ENCODE peak calls at places on chromosome 1, in seven cellular contexts. T, N, G, E, A, V and C are unnamed samples. For H3K27me3 and H3K36me3, the result is how much of the 10 kb centered on the place peaks cover.

GRCh38 chr1:44059956-44060355 is 28.7 kb upstream of the SLC6A9 start:
- DNase-seq in T (peak), N (no peak), G (no peak), E (no peak), A (no peak), V (no peak), C (no peak)

GRCh38 chr1:43321331-43321891 is 16.2 kb upstream of the MPL start:
- DNase-seq in T (no peak), N (no peak), G (peak), E (no peak), A (no peak), V (no peak), C (no peak)

GRCh38 chr1:147080013-147080661 is 92.1 kb downstream of the PRKAB2 start:
- DNase-seq in T (no peak), N (no peak), G (no peak), E (no peak), A (no peak), V (no peak), C (no peak)

GRCh38 chr1:95309031-95309459 is 75.0 kb downstream of the RWDD3 start:
- DNase-seq in T (peak), N (peak), G (peak), E (no peak), A (no peak), V (peak), C (peak)

GRCh38 chr1:4045397-4046010 is 145.4 kb upstream of the C1orf174 start:
- DNase-seq in T (no peak), N (no peak), G (no peak), E (no peak), A (no peak), V (no peak), C (no peak)

GRCh38 chr1:1489231-1489630 is 17.7 kb downstream of the ATAD3B start:
- DNase-seq in T (no peak), N (no peak), G (no peak), E (no peak), A (no peak), V (no peak), C (no peak)

GRCh38 chr1:44237721-44238457 is 24.6 kb downstream of the DMAP1 start:
- DNase-seq in T (peak), N (peak), G (peak), E (peak), A (no peak), V (peak), C (peak)

GRCh38 chr1:25787477-25788043 is 12.4 kb upstream of the SELENON start:
- DNase-seq in T (peak), N (no peak), G (no peak), E (no peak), A (no peak), V (no peak), C (no peak)

GRCh38 chr1:116880952-116881351 is 28.8 kb upstream of the PTGFRN start:
- DNase-seq in T (no peak), N (no peak), G (no peak), E (no peak), A (no peak), V (no peak), C (no peak)

GRCh38 chr1:14165289-14165867 is 433.1 kb upstream of the KAZN start:
- DNase-seq in T (no peak), N (no peak), G (no peak), E (no peak), A (no peak), V (no peak), C (no peak)

GRCh38 chr1:200296091-200296661 is 113.7 kb downstream of the ZNF281 start:
- DNase-seq in T (no peak), N (no peak), G (no peak), E (no peak), A (no peak), V (no peak), C (no peak)

GRCh38 chr1:240350910-240351331 is 259.2 kb downstream of the FMN2 start:
- DNase-seq in T (peak), N (no peak), G (no peak), E (no peak), A (no peak), V (no peak), C (no peak)

GRCh38 chr1:176566004-176566975 is 103.3 kb downstream of the PAPPA2 start:
- DNase-seq in T (no peak), N (no peak), G (no peak), E (no peak), A (no peak), V (no peak), C (no peak)

GRCh38 chr1:210062033-210062432 is 124.0 kb downstream of the SYT14 start:
- DNase-seq in T (no peak), N (no peak), G (no peak), E (no peak), A (no peak), V (no peak), C (no peak)

GRCh38 chr1:198678901-198679329 is 40.1 kb downstream of the PTPRC start:
- DNase-seq in T (no peak), N (no peak), G (no peak), E (peak), A (no peak), V (no peak), C (no peak)

GRCh38 chr1:6343506-6344405 is 49.8 kb downstream of the ACOT7 start:
- DNase-seq in T (peak), N (peak), G (peak), E (peak), A (peak), V (peak), C (peak)

GRCh38 chr1:193355179-193355578 is 168.8 kb upstream of the B3GALT2 start:
- DNase-seq in T (peak), N (no peak), G (no peak), E (no peak), A (no peak), V (no peak), C (no peak)

GRCh38 chr1:204941415-204942338 is 71.0 kb downstream of the NFASC start:
- DNase-seq in T (peak), N (peak), G (peak), E (no peak), A (peak), V (peak), C (peak)

GRCh38 chr1:41240806-41241747 is 1.0 kb downstream of the SCMH1 start:
- DNase-seq in T (peak), N (no peak), G (peak), E (peak), A (peak), V (peak), C (peak)

GRCh38 chr1:229156819-229157218 is 114.1 kb upstream of the RAB4A start:
- DNase-seq in T (no peak), N (no peak), G (peak), E (no peak), A (no peak), V (peak), C (no peak)

GRCh38 chr1:100455478-100456072 is 82.4 kb upstream of the GPR88 start:
- DNase-seq in T (peak), N (no peak), G (no peak), E (peak), A (no peak), V (no peak), C (no peak)

GRCh38 chr1:32142446-32143301 is 34.8 kb downstream of the KPNA6 start:
- DNase-seq in T (peak), N (no peak), G (peak), E (no peak), A (peak), V (peak), C (peak)

GRCh38 chr1:28329395-28330153 is 734 bp downstream of the MED18 start:
- DNase-seq in T (peak), N (no peak), G (peak), E (no peak), A (peak), V (peak), C (no peak)

GRCh38 chr1:5973771-5974170 is 18.5 kb downstream of the NPHP4 start:
- DNase-seq in T (no peak), N (no peak), G (no peak), E (no peak), A (no peak), V (no peak), C (no peak)

GRCh38 chr1:239056940-239057339 is 329.4 kb upstream of the CHRM3 start:
- DNase-seq in T (no peak), N (no peak), G (no peak), E (no peak), A (peak), V (peak), C (no peak)

GRCh38 chr1:41199375-41199774 is 42.7 kb downstream of the SCMH1 start:
- DNase-seq in T (no peak), N (no peak), G (no peak), E (no peak), A (no peak), V (no peak), C (no peak)

GRCh38 chr1:201358596-201358995 is 18.9 kb downstream of the TNNT2 start:
- DNase-seq in T (peak), N (no peak), G (no peak), E (no peak), A (no peak), V (no peak), C (no peak)

GRCh38 chr1:78319603-78320002 is 171.2 kb upstream of the PTGFR start:
- DNase-seq in T (no peak), N (no peak), G (no peak), E (no peak), A (no peak), V (no peak), C (no peak)

GRCh38 chr1:45952072-45952471 is 148.7 kb downstream of the MAST2 start:
- DNase-seq in T (no peak), N (no peak), G (no peak), E (no peak), A (no peak), V (no peak), C (no peak)

GRCh38 chr1:45958317-45958716 is 154.9 kb downstream of the MAST2 start:
- DNase-seq in T (no peak), N (no peak), G (no peak), E (no peak), A (no peak), V (no peak), C (no peak)

GRCh38 chr1:45957684-45958083 is 154.3 kb downstream of the MAST2 start:
- DNase-seq in T (no peak), N (no peak), G (no peak), E (no peak), A (no peak), V (no peak), C (no peak)

GRCh38 chr1:45953934-45954333 is 150.5 kb downstream of the MAST2 start:
- DNase-seq in T (peak), N (peak), G (no peak), E (no peak), A (no peak), V (no peak), C (no peak)

GRCh38 chr1:45954401-45954847 is 151.0 kb downstream of the MAST2 start:
- DNase-seq in T (peak), N (no peak), G (peak), E (no peak), A (no peak), V (no peak), C (no peak)
- H3K4me3 ChIP-seq in T (no peak), N (no peak), G (no peak), E (no peak), A (no peak), V (no peak), C (no peak)

GRCh38 chr1:214184992-214185391 is 96.0 kb upstream of the SMYD2 start:
- DNase-seq in T (no peak), N (no peak), G (no peak), E (no peak), A (no peak), V (no peak), C (no peak)
- H3K27me3 ChIP-seq in T (under half), N (under half), G (under half), E (under half), A (half or more), V (under half), C (under half)

DNA sequence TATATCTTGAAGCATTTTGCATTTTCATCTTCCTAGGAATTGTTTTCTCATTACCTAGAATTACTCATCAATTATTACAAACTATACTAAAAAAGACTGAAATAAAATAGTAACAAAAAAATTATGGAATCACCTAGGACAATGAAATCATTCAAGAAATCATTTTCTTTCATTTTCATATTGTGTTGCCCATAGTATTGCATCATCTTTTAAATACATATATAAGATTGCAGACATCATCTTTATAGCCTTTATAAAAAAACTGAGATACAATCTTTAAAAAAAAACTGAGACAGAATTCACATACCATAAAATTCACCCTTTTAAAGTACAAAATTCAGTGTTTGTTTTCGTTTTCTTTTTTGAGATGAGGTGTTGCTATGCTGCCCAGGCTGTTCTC is 29.6 kb downstream of the GDAP2 start:
- DNase-seq in T (no peak), N (no peak), G (no peak), E (no peak), A (no peak), V (no peak), C (no peak)
- H3K36me3 ChIP-seq in T (under half), N (under half), G (under half), E (under half), A (under half), V (under half), C (under half)

GRCh38 chr1:23527366-23527765 is 3.7 kb downstream of the E2F2 start:
- DNase-seq in T (no peak), N (no peak), G (no peak), E (no peak), A (no peak), V (no peak), C (no peak)

GRCh38 chr1:23524716-23525401 is 6.2 kb downstream of the E2F2 start:
- DNase-seq in T (no peak), N (no peak), G (no peak), E (peak), A (peak), V (no peak), C (no peak)

GRCh38 chr1:23525558-23526174 is 5.4 kb downstream of the E2F2 start:
- DNase-seq in T (no peak), N (no peak), G (no peak), E (no peak), A (no peak), V (no peak), C (no peak)

GRCh38 chr1:23528245-23528978 is 2.6 kb downstream of the E2F2 start:
- DNase-seq in T (peak), N (no peak), G (peak), E (peak), A (peak), V (peak), C (peak)

GRCh38 chr1:23526329-23527041 is 4.5 kb downstream of the E2F2 start:
- DNase-seq in T (no peak), N (no peak), G (no peak), E (no peak), A (no peak), V (no peak), C (no peak)
- H3K4me3 ChIP-seq in T (no peak), N (no peak), G (no peak), E (no peak), A (no peak), V (no peak), C (no peak)

DNA sequence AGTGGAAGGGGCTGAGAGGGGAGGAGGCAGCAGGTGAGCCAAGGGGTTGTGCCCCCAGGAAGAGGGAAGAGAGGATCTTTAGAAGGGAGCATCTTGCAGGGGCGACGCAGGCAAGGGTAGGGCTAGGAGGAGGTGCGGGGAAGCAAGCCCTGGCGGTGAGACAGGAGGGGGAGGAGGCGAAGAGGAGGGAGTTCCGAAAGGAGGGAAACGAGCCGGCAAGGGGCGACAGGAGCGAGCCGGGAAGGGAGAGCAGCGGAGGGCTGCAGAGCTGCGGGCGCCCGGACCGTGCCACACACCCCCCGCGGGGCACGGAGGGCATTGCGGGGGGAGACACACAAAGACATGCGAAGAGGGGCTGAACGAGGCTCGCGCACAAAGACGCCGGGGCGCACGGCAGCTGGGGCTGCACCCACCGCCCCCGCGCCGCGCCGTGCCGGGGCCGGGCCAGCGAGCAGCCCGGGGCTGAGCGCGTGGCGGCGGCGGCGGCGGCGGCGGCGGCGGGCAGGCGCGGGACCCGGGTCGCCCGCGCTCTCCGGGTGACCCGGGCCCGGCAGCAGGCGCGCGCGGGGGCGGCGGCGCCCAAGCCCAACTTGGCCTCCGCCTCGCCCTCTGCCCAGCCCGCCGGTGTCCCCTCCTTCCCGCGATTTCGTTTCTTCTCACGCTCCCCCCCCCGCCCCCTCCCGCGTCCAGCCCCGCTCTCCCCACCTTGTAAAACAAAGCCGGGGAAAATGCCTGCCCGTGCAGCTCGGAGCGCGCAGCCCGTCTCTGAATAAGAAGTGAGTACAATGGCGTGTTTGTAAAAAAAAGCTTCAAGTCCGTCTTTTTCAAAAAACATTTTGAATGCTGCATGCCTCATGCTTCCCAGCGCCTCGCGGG is at the start of gene KCNK2:
- DNase-seq in T (peak), N (no peak), G (no peak), E (no peak), A (no peak), V (no peak), C (peak)
- H3K27me3 ChIP-seq in T (under half), N (under half), G (under half), E (under half), A (under half), V (under half), C (under half)

GRCh38 chr1:27060879-27061278 is 48.2 kb upstream of the TENT5B start:
- DNase-seq in T (no peak), N (no peak), G (no peak), E (no peak), A (no peak), V (no peak), C (no peak)

GRCh38 chr1:27068922-27069321 is 56.3 kb upstream of the TENT5B start:
- DNase-seq in T (no peak), N (no peak), G (no peak), E (no peak), A (no peak), V (no peak), C (no peak)

GRCh38 chr1:27070390-27071048 is 57.9 kb upstream of the TENT5B start:
- DNase-seq in T (no peak), N (no peak), G (no peak), E (no peak), A (peak), V (peak), C (no peak)

GRCh38 chr1:27071049-27071416 is 58.4 kb upstream of the TENT5B start:
- DNase-seq in T (peak), N (no peak), G (no peak), E (no peak), A (no peak), V (peak), C (no peak)

GRCh38 chr1:27066313-27066630 is 53.6 kb upstream of the TENT5B start:
- DNase-seq in T (no peak), N (no peak), G (no peak), E (no peak), A (no peak), V (no peak), C (no peak)
- H3K36me3 ChIP-seq in T (under half), N (under half), G (under half), E (under half), A (under half), V (under half), C (under half)

GRCh38 chr1:110091791-110092190 is 20.5 kb upstream of the UBL4B start:
- DNase-seq in T (peak), N (no peak), G (no peak), E (no peak), A (no peak), V (no peak), C (no peak)

GRCh38 chr1:110089561-110090275 is 19.2 kb upstream of the ALX3 start:
- DNase-seq in T (no peak), N (no peak), G (peak), E (no peak), A (no peak), V (no peak), C (no peak)

GRCh38 chr1:110086959-110087358 is 16.5 kb upstream of the ALX3 start:
- DNase-seq in T (no peak), N (no peak), G (no peak), E (no peak), A (no peak), V (no peak), C (no peak)

GRCh38 chr1:110087812-110088738 is 17.6 kb upstream of the ALX3 start:
- DNase-seq in T (peak), N (no peak), G (peak), E (peak), A (peak), V (peak), C (peak)

GRCh38 chr1:110088739-110089316 is 18.4 kb upstream of the ALX3 start:
- DNase-seq in T (no peak), N (no peak), G (no peak), E (no peak), A (no peak), V (no peak), C (no peak)
- H3K4me3 ChIP-seq in T (no peak), N (no peak), G (no peak), E (no peak), A (no peak), V (no peak), C (no peak)

DNA sequence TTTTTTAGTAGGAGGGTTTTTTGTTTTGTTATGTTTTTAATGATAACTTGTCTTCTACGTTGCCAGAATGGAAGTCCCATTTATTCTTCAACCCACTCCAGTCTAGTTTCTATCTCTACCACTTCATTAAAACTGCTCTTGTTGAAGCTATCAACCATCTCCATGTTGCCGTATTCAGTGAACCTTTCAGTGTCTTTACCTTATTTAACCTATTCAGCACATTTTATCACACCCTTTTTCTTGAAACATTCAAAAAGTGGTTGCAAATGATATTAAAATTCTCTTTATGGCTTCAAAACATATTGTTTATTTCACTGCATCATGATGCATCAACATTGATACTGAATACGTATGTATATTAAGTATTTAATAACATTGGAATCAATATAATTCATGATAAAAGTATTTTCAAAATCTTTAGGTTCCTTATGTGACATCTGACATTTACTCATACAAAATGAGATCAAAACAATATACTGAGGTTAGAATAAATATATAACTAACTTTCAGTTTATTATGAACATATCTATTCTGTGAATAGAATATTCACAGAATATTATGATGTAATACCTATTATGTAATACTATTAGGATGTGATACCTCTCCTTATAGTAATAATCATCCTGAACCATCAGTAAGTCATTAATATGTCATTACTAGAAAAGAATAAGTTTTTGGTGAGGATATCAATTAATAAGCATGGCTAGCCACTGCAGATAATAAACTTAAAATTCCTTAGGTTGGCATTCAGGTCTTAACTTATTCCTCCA is 52.0 kb upstream of the ADAR start:
- DNase-seq in T (no peak), N (no peak), G (no peak), E (no peak), A (no peak), V (no peak), C (no peak)
- H3K27me3 ChIP-seq in T (under half), N (under half), G (under half), E (under half), A (under half), V (under half), C (under half)